ENCODE peak calls at places on chromosomes 13 and 19, in six cellular contexts. G is Right ventricle myocardium superior; F is stimulated activated CD4-positive, alpha-beta T cell treated with anti-CD3 and anti-CD28 coated beads, Interleukin-4, amount 100 ng/mL, for 24 hours; U is kidney epithelial cell; K is activated CD4-positive, alpha-beta T cell treated with anti-CD3 and anti-CD28 coated beads, Interleukin-2, amount 50 U/mL, for 24 hours; E is fibroblast of the conjunctiva. S is an unnamed sample.

GRCh38 chr19:17762505-17763229 is 11.4 kb downstream of the FCHO1 start:
- DNase-seq in G (no peak), F (no peak), U (no peak), K (no peak), E (no peak), S (no peak)

GRCh38 chr13:67971291-67971690 is 741.2 kb upstream of the PCDH9 start:
- DNase-seq in G (no peak), F (no peak), U (no peak), K (no peak), E (no peak), S (no peak)

GRCh38 chr13:31761951-31762350 is 22.6 kb downstream of the RXFP2 start:
- DNase-seq in G (no peak), F (no peak), U (no peak), K (no peak), E (no peak), S (no peak)

GRCh38 chr13:27375686-27376326 is 48.6 kb upstream of the GTF3A start:
- DNase-seq in G (no peak), F (peak; percentile 64), U (no peak), K (no peak), E (peak; percentile 38), S (peak; percentile 65)

GRCh38 chr19:48102870-48103751 is 7.5 kb downstream of the PLA2G4C start:
- DNase-seq in G (no peak), F (peak; percentile 42), U (no peak), K (no peak), E (no peak), S (no peak)

GRCh38 chr13:66553391-66553790 is 676.7 kb downstream of the PCDH9 start:
- DNase-seq in G (no peak), F (no peak), U (no peak), K (no peak), E (no peak), S (no peak)

GRCh38 chr19:48333467-48334384 is 8.4 kb downstream of the EMP3 start:
- DNase-seq in G (peak; percentile 96), F (peak; percentile 91), U (peak; percentile 71), K (peak; percentile 82), E (peak; percentile 92), S (peak; percentile 97)

GRCh38 chr19:45408830-45409593 is 2.6 kb downstream of the POLR1G start:
- DNase-seq in G (no peak), F (no peak), U (no peak), K (no peak), E (no peak), S (no peak)

GRCh38 chr19:49428547-49429451 is 3.6 kb downstream of the GFY start:
- DNase-seq in G (no peak), F (no peak), U (no peak), K (no peak), E (no peak), S (no peak)

GRCh38 chr19:52527954-52528326 is 472 bp downstream of the ZNF808 start:
- DNase-seq in G (peak; percentile 45), F (no peak), U (no peak), K (no peak), E (no peak), S (peak; percentile 69)

GRCh38 chr19:48195106-48195830 is 24.8 kb downstream of the ZSWIM9 start:
- DNase-seq in G (no peak), F (no peak), U (no peak), K (no peak), E (no peak), S (no peak)

GRCh38 chr13:44884076-44884729 is 105.1 kb downstream of the NUFIP1 start:
- DNase-seq in G (no peak), F (no peak), U (no peak), K (no peak), E (no peak), S (no peak)

GRCh38 chr19:40611096-40611495 is 9.9 kb downstream of the LTBP4 start:
- DNase-seq in G (no peak), F (no peak), U (no peak), K (no peak), E (no peak), S (no peak)

GRCh38 chr19:41934849-41935374 is 6.7 kb upstream of the ERFL start:
- DNase-seq in G (peak; percentile 72), F (peak; percentile 85), U (no peak), K (peak; percentile 56), E (peak; percentile 18), S (peak; percentile 81)

GRCh38 chr19:3984584-3984907 is 717 bp downstream of the EEF2 start:
- DNase-seq in G (no peak), F (no peak), U (no peak), K (no peak), E (no peak), S (no peak)

GRCh38 chr13:113970810-113971470 is 2.9 kb downstream of the C13orf46 start:
- DNase-seq in G (peak; percentile 77), F (no peak), U (no peak), K (no peak), E (peak; percentile 14), S (peak; percentile 42)

GRCh38 chr13:39503048-39503447 is 99.9 kb downstream of the LHFPL6 start:
- DNase-seq in G (no peak), F (no peak), U (no peak), K (no peak), E (no peak), S (no peak)

GRCh38 chr13:75764251-75764650 is 128.1 kb downstream of the LMO7 start:
- DNase-seq in G (no peak), F (no peak), U (no peak), K (no peak), E (no peak), S (no peak)

GRCh38 chr19:46787331-46788100 is 878 bp downstream of the SLC1A5 start:
- DNase-seq in G (peak; percentile 82), F (peak; percentile 39), U (no peak), K (peak; percentile 25), E (peak; percentile 66), S (peak; percentile 85)

GRCh38 chr19:6730153-6730804 is 7.1 kb downstream of the GPR108 start:
- DNase-seq in G (peak; percentile 58), F (peak; percentile 52), U (no peak), K (no peak), E (no peak), S (peak; percentile 68)

GRCh38 chr13:92827503-92827902 is 399.1 kb upstream of the GPC6 start:
- DNase-seq in G (no peak), F (no peak), U (no peak), K (no peak), E (no peak), S (no peak)

GRCh38 chr19:46073268-46073922 is 32.6 kb upstream of the IGFL4 start:
- DNase-seq in G (no peak), F (no peak), U (no peak), K (no peak), E (no peak), S (no peak)

GRCh38 chr13:50222569-50223332 is 207.5 kb downstream of the KCNRG start:
- DNase-seq in G (peak; percentile 90), F (peak; percentile 30), U (no peak), K (no peak), E (no peak), S (peak; percentile 80)

GRCh38 chr19:34317311-34317927 is 47.6 kb upstream of the GPI start:
- DNase-seq in G (no peak), F (peak; percentile 4), U (peak; percentile 78), K (no peak), E (no peak), S (no peak)

S was measured in right cardiac atrium.